ENCODE peak calls at places on chromosomes 6 and 20, in nine cellular contexts. F, H, O, B, M, J, Y, N and W are unnamed samples. For H3K4me1 and H3K36me3, the result is how much of the 10 kb centered on the place peaks cover.

GRCh38 chr6:84762220-84762940 is 2.0 kb downstream of the TBX18 start:
- DNase-seq in N (no peak), F (no peak), O (no peak), J (no peak), H (no peak), Y (peak), M (no peak), B (no peak), W (no peak)

GRCh38 chr20:20765696-20766095 is 53.3 kb upstream of the RALGAPA2 start:
- DNase-seq in F (no peak), J (no peak), N (no peak), Y (no peak), H (no peak), O (no peak), B (no peak), M (no peak), W (no peak)

GRCh38 chr6:45922728-45923351 is 92.8 kb downstream of the CLIC5 start:
- DNase-seq in Y (peak), N (peak), H (peak), O (peak), B (peak), F (peak), J (peak), M (peak), W (peak)

GRCh38 chr20:59816146-59816743 is 117.2 kb downstream of the SYCP2 start:
- DNase-seq in F (no peak), B (no peak), Y (no peak), M (no peak), N (peak), J (no peak), H (no peak), O (peak), W (no peak)

GRCh38 chr6:146931214-146931613 is 273.0 kb upstream of the STXBP5 start:
- DNase-seq in M (no peak), J (no peak), H (no peak), F (no peak), Y (no peak), N (no peak), B (no peak), O (no peak), W (no peak)

GRCh38 chr20:60867589-60867988 is 384.5 kb upstream of the CDH4 start:
- DNase-seq in H (no peak), Y (no peak), N (no peak), M (no peak), J (no peak), O (no peak), F (no peak), B (no peak), W (no peak)

GRCh38 chr20:62953839-62954703 is 1.6 kb downstream of the SLC17A9 start:
- DNase-seq in M (peak), O (peak), Y (peak), J (peak), H (peak), B (peak), N (peak), F (peak), W (peak)

GRCh38 chr6:3594196-3594595 is 137.3 kb upstream of the SLC22A23 start:
- DNase-seq in M (no peak), N (no peak), H (no peak), F (no peak), J (no peak), B (no peak), Y (no peak), O (no peak), W (no peak)

GRCh38 chr6:166268431-166268830 is 39.8 kb downstream of the PRR18 start:
- DNase-seq in B (no peak), O (peak), N (no peak), J (no peak), M (no peak), Y (no peak), H (no peak), F (no peak), W (no peak)

GRCh38 chr20:2237059-2237458 is 58.7 kb upstream of the TGM3 start:
- DNase-seq in F (peak), O (peak), N (peak), B (peak), J (peak), H (no peak), Y (peak), M (peak), W (no peak)

GRCh38 chr20:9912858-9913434 is 74.1 kb upstream of the PAK5 start:
- DNase-seq in N (peak), B (peak), H (peak), Y (peak), J (peak), M (peak), F (peak), O (peak), W (no peak)

GRCh38 chr6:129709909-129710721 is at the start of gene ARHGAP18:
- DNase-seq in N (peak), F (peak), B (peak), J (peak), Y (peak), M (peak), H (peak), O (peak), W (peak)

GRCh38 chr20:62595491-62595890 is 46.8 kb upstream of the SLCO4A1 start:
- DNase-seq in N (no peak), O (no peak), B (no peak), M (peak), H (no peak), Y (no peak), F (peak), J (peak), W (peak)

GRCh38 chr20:37267684-37268313 is 6.2 kb upstream of the GHRH start:
- DNase-seq in B (no peak), F (no peak), N (no peak), Y (peak), M (no peak), J (no peak), H (no peak), O (peak), W (no peak)

GRCh38 chr20:17636523-17637412 is 45.3 kb downstream of the RRBP1 start:
- DNase-seq in O (peak), H (no peak), J (no peak), N (no peak), Y (no peak), F (no peak), M (no peak), B (no peak), W (no peak)

GRCh38 chr20:56801991-56802740 is 173.1 kb downstream of the TFAP2C start:
- DNase-seq in B (peak), Y (no peak), O (no peak), M (no peak), F (no peak), H (no peak), J (no peak), N (no peak), W (no peak)

GRCh38 chr6:47252636-47253035 is 57.1 kb downstream of the TNFRSF21 start:
- DNase-seq in M (no peak), Y (no peak), B (no peak), N (no peak), O (no peak), J (no peak), H (no peak), F (no peak), W (no peak)

GRCh38 chr6:169326067-169326799 is 72.6 kb upstream of the THBS2 start:
- DNase-seq in J (no peak), F (no peak), B (no peak), N (no peak), M (no peak), H (no peak), O (peak), Y (no peak), W (no peak)

GRCh38 chr6:108737594-108738546 is 110.4 kb upstream of the ARMC2 start:
- DNase-seq in F (no peak), M (no peak), H (peak), N (peak), O (peak), J (peak), B (peak), Y (peak), W (no peak)

GRCh38 chr6:151475653-151476523 is 17.9 kb upstream of the CCDC170 start:
- DNase-seq in B (peak), F (no peak), Y (no peak), M (peak), O (peak), N (peak), H (no peak), J (peak), W (no peak)

GRCh38 chr20:38153011-38153329 is 12.1 kb downstream of the TGM2 start:
- DNase-seq in M (no peak), F (no peak), H (no peak), B (peak), J (no peak), Y (no peak), N (no peak), O (no peak), W (no peak)

GRCh38 chr6:48883116-48883515 is 579.9 kb downstream of the MMUT start:
- DNase-seq in F (no peak), M (no peak), Y (no peak), B (no peak), J (no peak), N (no peak), H (no peak), O (no peak), W (no peak)

GRCh38 chr6:44263357-44264100 is 1.8 kb downstream of the NFKBIE start:
- DNase-seq in N (no peak), B (no peak), O (no peak), F (no peak), H (no peak), M (peak), J (no peak), Y (peak), W (no peak)

GRCh38 chr6:21752054-21752811 is 158.7 kb downstream of the SOX4 start:
- DNase-seq in J (no peak), M (no peak), Y (no peak), N (no peak), F (no peak), H (no peak), B (no peak), O (no peak), W (no peak)

GRCh38 chr20:11387189-11387754 is 530.4 kb upstream of the BTBD3 start:
- DNase-seq in M (no peak), O (no peak), H (no peak), Y (no peak), F (no peak), J (no peak), N (no peak), B (no peak), W (no peak)

GRCh38 chr6:158970640-158971291 is 29.2 kb downstream of the RSPH3 start:
- DNase-seq in O (peak), B (no peak), H (no peak), Y (no peak), N (no peak), M (no peak), F (no peak), J (peak), W (no peak)

GRCh38 chr6:131948692-131949614 is 2.2 kb downstream of the CCN2 start:
- DNase-seq in M (no peak), O (no peak), H (peak), F (peak), Y (peak), J (no peak), N (peak), B (peak), W (no peak)

GRCh38 chr6:116191881-116192280 is 62.0 kb downstream of the TSPYL4 start:
- DNase-seq in M (no peak), H (no peak), N (no peak), B (no peak), Y (no peak), J (no peak), O (no peak), F (no peak), W (no peak)

GRCh38 chr6:44065443-44066115 is 61.7 kb downstream of the MRPL14 start:
- DNase-seq in M (no peak), Y (no peak), O (no peak), N (no peak), B (no peak), J (no peak), F (no peak), H (no peak), W (no peak)

GRCh38 chr6:45969026-45969425 is 46.6 kb downstream of the CLIC5 start:
- DNase-seq in J (no peak), H (no peak), M (peak), F (no peak), N (no peak), B (no peak), Y (no peak), O (no peak), W (no peak)

GRCh38 chr6:105740946-105741605 is 338.2 kb upstream of the PREP start:
- DNase-seq in Y (no peak), J (no peak), N (no peak), B (no peak), M (no peak), H (no peak), F (no peak), O (no peak), W (no peak)

GRCh38 chr6:140921366-140922226 is 1211.1 kb upstream of the GJE1 start:
- DNase-seq in N (no peak), J (no peak), M (no peak), B (no peak), O (peak), H (no peak), Y (no peak), F (no peak), W (no peak)

GRCh38 chr6:148269386-148269785 is 73.3 kb upstream of the SASH1 start:
- DNase-seq in F (no peak), O (no peak), B (no peak), Y (no peak), J (no peak), M (no peak), N (no peak), H (no peak), W (no peak)

GRCh38 chr20:16236589-16237241 is 336.5 kb downstream of the KIF16B start:
- DNase-seq in B (no peak), H (no peak), F (no peak), M (no peak), J (no peak), O (peak), Y (no peak), N (no peak), W (no peak)

GRCh38 chr6:147782302-147782701 is 273.8 kb downstream of the SAMD5 start:
- DNase-seq in B (no peak), O (peak), J (no peak), N (no peak), M (no peak), F (no peak), Y (no peak), H (no peak), W (no peak)

GRCh38 chr20:34709836-34710567 is 5.9 kb downstream of the TP53INP2 start:
- DNase-seq in Y (peak), M (peak), O (peak), N (no peak), J (peak), F (no peak), H (peak), B (peak), W (peak)

GRCh38 chr6:156949376-156949775 is 172.2 kb downstream of the ARID1B start:
- DNase-seq in M (no peak), Y (no peak), J (no peak), F (no peak), B (no peak), H (no peak), N (no peak), O (no peak), W (no peak)

GRCh38 chr6:103699770-103700169 is 1159.9 kb downstream of the HACE1 start:
- DNase-seq in N (no peak), F (no peak), B (no peak), H (no peak), J (no peak), O (no peak), Y (no peak), M (no peak), W (no peak)

GRCh38 chr20:50403565-50404418 is 106.4 kb upstream of the PTPN1 start:
- DNase-seq in O (no peak), Y (no peak), N (no peak), J (peak), H (no peak), F (no peak), B (peak), M (no peak), W (no peak)

GRCh38 chr6:25041676-25042598 is 106.2 kb upstream of the RIPOR2 start:
- DNase-seq in O (peak), N (no peak), B (no peak), H (no peak), F (no peak), J (no peak), Y (no peak), M (no peak), W (no peak)

GRCh38 chr6:52534363-52534762 is 42.5 kb downstream of the TRAM2 start:
- DNase-seq in H (no peak), J (no peak), F (no peak), B (no peak), N (no peak), Y (no peak), O (no peak), M (no peak), W (no peak)
- H3K4me1 ChIP-seq in H (under half), J (under half), F (under half), B (under half), N (under half), Y (under half), O (under half), M (under half), W (under half)

GRCh38 chr6:36221674-36222073 is 25.1 kb downstream of the BRPF3 start:
- DNase-seq in N (no peak), M (no peak), O (no peak), F (no peak), H (no peak), Y (no peak), J (no peak), B (no peak), W (no peak)

GRCh38 chr6:36217188-36217587 is 20.6 kb downstream of the BRPF3 start:
- DNase-seq in B (no peak), H (no peak), O (no peak), N (no peak), Y (no peak), M (no peak), J (no peak), F (no peak), W (no peak)

GRCh38 chr6:36220211-36220610 is 23.7 kb downstream of the BRPF3 start:
- DNase-seq in J (no peak), B (no peak), N (no peak), M (no peak), O (no peak), H (no peak), F (no peak), Y (no peak), W (no peak)

GRCh38 chr6:36210886-36211595 is 14.5 kb downstream of the BRPF3 start:
- DNase-seq in B (no peak), H (no peak), Y (no peak), F (no peak), O (no peak), M (no peak), N (no peak), J (no peak), W (no peak)

DNA sequence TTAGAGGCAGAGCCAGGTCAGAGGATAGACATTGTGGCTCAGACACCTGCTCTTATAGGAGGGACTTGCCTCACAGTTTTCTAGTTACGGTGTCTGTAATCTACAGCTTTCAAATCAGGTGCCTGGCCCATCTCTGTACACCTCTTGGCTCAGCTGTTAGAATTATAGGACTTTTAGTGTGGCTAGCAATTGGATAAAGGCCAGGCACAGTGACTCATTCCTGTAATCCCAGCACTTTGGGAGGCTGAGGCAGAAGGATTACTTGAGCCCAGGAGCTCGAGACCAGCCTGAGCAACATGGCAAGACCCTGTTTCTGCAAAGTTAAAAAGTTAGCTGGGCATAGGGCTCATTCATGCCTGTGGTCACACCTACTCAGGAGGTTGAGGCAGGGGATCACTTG is 20.0 kb downstream of the BRPF3 start:
- DNase-seq in O (no peak), B (no peak), F (no peak), H (no peak), J (no peak), N (no peak), M (peak), Y (no peak), W (no peak)
- H3K36me3 ChIP-seq in O (half or more), B (half or more), F (under half), H (under half), J (half or more), N (under half), M (under half), Y (under half), W (half or more)

GRCh38 chr6:34239893-34240292 is 3.2 kb downstream of the HMGA1 start:
- DNase-seq in B (no peak), F (peak), J (no peak), N (no peak), O (no peak), H (no peak), M (no peak), Y (peak), W (no peak)
- H3K27ac ChIP-seq in B (no peak), F (no peak), J (no peak), N (no peak), O (no peak), H (no peak), M (no peak), Y (no peak), W (no peak)

GRCh38 chr20:22411568-22412450 is 172.6 kb downstream of the FOXA2 start:
- DNase-seq in N (peak), B (peak), J (peak), Y (no peak), H (peak), O (no peak), F (no peak), M (peak), W (peak)
- H3K4me1 ChIP-seq in N (under half), B (under half), J (under half), Y (under half), H (under half), O (under half), F (under half), M (under half), W (under half)

GRCh38 chr6:121439456-121440250 is 4.2 kb downstream of the GJA1 start:
- DNase-seq in J (no peak), M (no peak), O (no peak), Y (no peak), N (no peak), B (no peak), H (no peak), F (no peak), W (no peak)

GRCh38 chr6:121441477-121441876 is 6.0 kb downstream of the GJA1 start:
- DNase-seq in M (no peak), N (no peak), B (no peak), O (no peak), J (no peak), F (no peak), H (no peak), Y (no peak), W (no peak)

GRCh38 chr6:121437861-121438651 is 2.6 kb downstream of the GJA1 start:
- DNase-seq in H (no peak), J (no peak), F (peak), B (peak), O (peak), Y (peak), M (no peak), N (peak), W (peak)

GRCh38 chr6:121443953-121444590 is 8.6 kb downstream of the GJA1 start:
- DNase-seq in O (no peak), Y (no peak), J (no peak), H (no peak), B (peak), M (no peak), F (no peak), N (no peak), W (no peak)

DNA sequence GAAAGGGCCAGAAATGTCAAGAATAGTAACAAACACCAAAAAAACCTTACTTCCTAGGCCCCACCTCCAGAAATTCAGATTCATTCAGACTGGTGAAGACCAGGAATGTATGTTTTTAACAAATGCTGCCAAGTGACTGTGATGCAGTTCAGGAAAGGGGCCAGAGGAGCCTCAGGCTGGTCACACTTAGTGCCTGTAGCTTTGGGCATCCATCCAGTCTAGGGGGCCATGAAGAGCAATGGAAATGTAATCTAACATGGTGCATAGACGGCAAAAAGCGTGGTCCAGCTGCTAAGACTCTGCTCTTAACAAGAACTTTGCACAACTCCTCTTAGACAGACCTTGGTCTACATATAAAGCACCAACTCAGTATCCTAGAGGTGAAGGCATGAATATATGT is 7.1 kb downstream of the GJA1 start:
- DNase-seq in N (no peak), F (no peak), J (no peak), H (no peak), B (peak), Y (no peak), O (no peak), M (no peak), W (no peak)
- H3K36me3 ChIP-seq in N (under half), F (under half), J (under half), H (under half), B (under half), Y (under half), O (half or more), M (under half), W (under half)

GRCh38 chr6:161168281-161168891 is 105.5 kb downstream of the AGPAT4 start:
- DNase-seq in M (peak), F (no peak), B (no peak), N (peak), Y (no peak), O (peak), H (no peak), J (no peak), W (no peak)
- H3K27ac ChIP-seq in M (no peak), F (no peak), B (no peak), N (no peak), Y (no peak), O (peak), H (no peak), J (no peak), W (no peak)